ENCODE peak calls at places on chromosome 13, in seven cellular contexts. M is PC-3; Y is T-helper 1 cell; W is GM23248; O is left ventricle myocardium inferior; K is stimulated activated CD4-positive, alpha-beta T cell treated with anti-CD3 and anti-CD28 coated beads, Interleukin-2, amount 100 ng/mL, for 24 hours; G is IMR-90. X is an unnamed sample.

GRCh38 chr13:51267581-51267980 is 45.4 kb downstream of the FAM124A start:
- DNase-seq in W (no peak), Y (no peak), O (no peak), K (no peak), M (no peak), G (no peak), X (peak)

GRCh38 chr13:114140131-114140908 is 7.9 kb upstream of the RASA3 start:
- DNase-seq in M (no peak), K (peak), G (no peak), O (no peak), W (no peak), Y (no peak), X (no peak)

GRCh38 chr13:48448963-48449614 is 36.2 kb upstream of the LPAR6 start:
- DNase-seq in G (peak), Y (no peak), M (peak), K (no peak), W (peak), O (no peak), X (peak)

GRCh38 chr13:59774511-59774911 is 389.2 kb downstream of the DIAPH3 start:
- DNase-seq in W (peak), G (peak), M (peak), Y (no peak), O (no peak), K (no peak), X (peak)

GRCh38 chr13:99665716-99666115 is 164.4 kb downstream of the TM9SF2 start:
- DNase-seq in K (no peak), O (no peak), M (no peak), G (no peak), Y (no peak), W (no peak), X (no peak)

GRCh38 chr13:30796833-30797601 is 61.7 kb downstream of the ALOX5AP start:
- DNase-seq in Y (no peak), K (peak), O (no peak), G (peak), M (peak), W (no peak), X (no peak)

GRCh38 chr13:46369506-46370268 is 17.4 kb downstream of the RUBCNL start:
- DNase-seq in M (no peak), K (no peak), W (peak), G (peak), Y (no peak), O (no peak), X (peak)

GRCh38 chr13:48126944-48127814 is 32.3 kb upstream of the MED4 start:
- DNase-seq in G (peak), K (peak), O (peak), M (peak), Y (peak), W (peak), X (peak)

GRCh38 chr13:43171489-43171888 is 148.1 kb downstream of the DNAJC15 start:
- DNase-seq in Y (no peak), O (no peak), W (no peak), M (no peak), G (no peak), K (no peak), X (no peak)

GRCh38 chr13:26168276-26168814 is 53.8 kb downstream of the RNF6 start:
- DNase-seq in Y (no peak), O (no peak), M (no peak), G (peak), W (peak), K (no peak), X (peak)

GRCh38 chr13:109408596-109409382 is 377.6 kb downstream of the IRS2 start:
- DNase-seq in W (no peak), G (no peak), O (no peak), M (no peak), Y (no peak), K (no peak), X (no peak)

GRCh38 chr13:49225358-49226042 is 5.4 kb downstream of the MLNR start:
- DNase-seq in Y (no peak), G (no peak), O (no peak), K (no peak), M (peak), W (peak), X (no peak)

GRCh38 chr13:113373811-113374485 is 10.0 kb upstream of the GRTP1 start:
- DNase-seq in G (no peak), O (no peak), W (no peak), Y (no peak), M (no peak), K (no peak), X (no peak)

GRCh38 chr13:93466502-93467036 is 240.0 kb downstream of the GPC6 start:
- DNase-seq in Y (no peak), M (no peak), K (no peak), W (no peak), O (no peak), G (peak), X (no peak)

GRCh38 chr13:72246396-72246795 is 379.4 kb upstream of the DACH1 start:
- DNase-seq in G (no peak), K (no peak), M (peak), Y (no peak), O (no peak), W (no peak), X (no peak)

GRCh38 chr13:51874651-51875050 is 12.9 kb downstream of the CCDC70 start:
- DNase-seq in Y (no peak), W (no peak), K (no peak), M (no peak), O (no peak), G (no peak), X (no peak)

GRCh38 chr13:108769213-108770070 is 140.0 kb downstream of the MYO16 start:
- DNase-seq in O (no peak), K (no peak), W (no peak), M (peak), Y (no peak), G (no peak), X (no peak)

GRCh38 chr13:74696148-74696922 is 562.1 kb upstream of the KLF12 start:
- DNase-seq in K (no peak), O (no peak), M (no peak), G (no peak), W (no peak), Y (no peak), X (no peak)

GRCh38 chr13:87942204-87942603 is 271.0 kb downstream of the SLITRK5 start:
- DNase-seq in O (no peak), M (peak), G (no peak), K (no peak), Y (no peak), W (no peak), X (no peak)

GRCh38 chr13:87820221-87820620 is 149.1 kb downstream of the SLITRK5 start:
- DNase-seq in W (no peak), O (no peak), M (no peak), G (no peak), Y (no peak), K (no peak), X (peak)

GRCh38 chr13:111572956-111573355 is 252.5 kb downstream of the TEX29 start:
- DNase-seq in G (no peak), W (no peak), O (no peak), Y (no peak), K (no peak), M (no peak), X (no peak)

GRCh38 chr13:30346159-30346788 is 38.9 kb upstream of the KATNAL1 start:
- DNase-seq in Y (peak), M (no peak), G (no peak), K (peak), O (no peak), W (no peak), X (no peak)

GRCh38 chr13:112894673-112895481 is 74.1 kb upstream of the MCF2L start:
- DNase-seq in M (no peak), Y (no peak), O (peak), W (no peak), G (no peak), K (no peak), X (no peak)

GRCh38 chr13:72728290-72728605 is 525 bp downstream of the BORA start:
- DNase-seq in Y (no peak), O (no peak), K (no peak), W (no peak), M (no peak), G (no peak), X (peak)

GRCh38 chr13:64332048-64332447 is 2898.1 kb downstream of the PCDH9 start:
- DNase-seq in M (peak), O (no peak), Y (no peak), W (no peak), K (no peak), G (peak), X (no peak)

GRCh38 chr13:97945792-97946419 is 7.6 kb upstream of the IPO5 start:
- DNase-seq in Y (no peak), W (peak), G (peak), K (no peak), O (no peak), M (peak), X (no peak)

GRCh38 chr13:26500618-26501320 is 56.7 kb upstream of the WASF3 start:
- DNase-seq in G (no peak), Y (no peak), W (no peak), M (no peak), K (no peak), O (no peak), X (no peak)

GRCh38 chr13:93819331-93819730 is 592.7 kb downstream of the GPC6 start:
- DNase-seq in M (no peak), G (no peak), O (no peak), W (no peak), K (no peak), Y (no peak), X (no peak)

GRCh38 chr13:93116809-93117208 is 109.8 kb upstream of the GPC6 start:
- DNase-seq in K (no peak), O (no peak), M (peak), G (no peak), Y (no peak), W (no peak), X (no peak)

GRCh38 chr13:44160549-44161278 is 212.9 kb upstream of the SERP2 start:
- DNase-seq in G (peak), O (no peak), Y (no peak), W (no peak), M (peak), K (no peak), X (no peak)

GRCh38 chr13:94546071-94546839 is 49.7 kb downstream of the TGDS start:
- DNase-seq in O (no peak), G (no peak), M (no peak), K (no peak), Y (no peak), W (no peak), X (no peak)